ENCODE peak calls at places on chromosomes 2 and 18, in four cellular contexts. P is ACHN, U is iPS-NIHi11, G is NCI-H1694 treated with DMSO at 0.1 percent for 48 hours. K is an unnamed sample.

GRCh38 chr2:108630567-108631405 is 88.5 kb upstream of the RANBP2 start:
- DNase-seq in U (no peak), P (no peak), G (no peak), K (peak)

GRCh38 chr2:32068-32467 is 14.2 kb downstream of the FAM110C start:
- DNase-seq in U (no peak), P (no peak), G (no peak), K (no peak)

GRCh38 chr18:48667276-48668254 is 128.7 kb downstream of the CTIF start:
- DNase-seq in P (peak), G (peak), U (peak), K (no peak)

GRCh38 chr18:410103-410502 is 90.4 kb downstream of the COLEC12 start:
- DNase-seq in P (no peak), G (no peak), U (no peak), K (no peak)

GRCh38 chr2:233928594-233929351 is 11.6 kb downstream of the TRPM8 start:
- DNase-seq in U (peak), P (peak), G (peak), K (peak)

GRCh38 chr2:240736281-240737250 is 44.9 kb downstream of the AQP12A start:
- DNase-seq in P (no peak), U (no peak), G (no peak), K (no peak)

GRCh38 chr2:156435725-156436476 is at the start of gene GPD2:
- DNase-seq in G (peak), P (peak), U (peak), K (peak)

GRCh38 chr2:16635796-16636699 is 29.6 kb downstream of the CYRIA start:
- DNase-seq in P (no peak), U (no peak), G (no peak), K (no peak)

GRCh38 chr2:181528441-181528840 is 71.3 kb downstream of the ITGA4 start:
- DNase-seq in U (no peak), G (no peak), P (no peak), K (no peak)

K was measured in lung microvascular endothelial cell.